ENCODE peak calls at places on chromosomes 4 and X, in five cellular contexts. D is HepG2, M is GM12878, F is K562, T is H1. Y is an unnamed sample.
A peak's percentile ranks its signal among the peaks of the same experiment; 100 is the strongest.

GRCh38 chr4:66562276-66562806 is 892.1 kb upstream of the EPHA5 start:
- DNase-seq in D (no peak), M (no peak), T (no peak), F (no peak), Y (no peak)

GRCh38 chr4:118865091-118865708 is 23.5 kb upstream of the SYNPO2 start:
- DNase-seq in M (no peak), D (peak; percentile 56), F (no peak), T (no peak), Y (peak; percentile 41)

GRCh38 chr4:65738134-65738533 is 67.8 kb upstream of the EPHA5 start:
- DNase-seq in D (no peak), M (no peak), F (no peak), T (no peak), Y (no peak)

GRCh38 chrX:100874240-100874798 is at the start of gene NOX1:
- DNase-seq in F (no peak), T (no peak), D (no peak), M (no peak), Y (no peak)

GRCh38 chr4:51831133-51831532 is 11.8 kb upstream of the DCUN1D4 start:
- DNase-seq in M (no peak), F (no peak), T (peak; percentile 71), D (peak; percentile 46), Y (peak; percentile 67)

GRCh38 chr4:155766544-155766943 is 7.7 kb downstream of the GUCY1B1 start:
- DNase-seq in D (no peak), M (no peak), F (no peak), T (no peak), Y (no peak)

GRCh38 chrX:4764888-4765287 is 1051.4 kb upstream of the PRKX start:
- DNase-seq in D (no peak), F (no peak), M (no peak), T (no peak), Y (no peak)

GRCh38 chrX:134694935-134695334 is 36.7 kb upstream of the PLAC1 start:
- DNase-seq in M (no peak), F (no peak), D (no peak), T (no peak), Y (no peak)

GRCh38 chrX:38678217-38678616 is 116.9 kb downstream of the TSPAN7 start:
- DNase-seq in F (no peak), T (no peak), D (no peak), M (no peak), Y (no peak)

GRCh38 chrX:93420090-93420489 is 253.3 kb downstream of the NAP1L3 start:
- DNase-seq in M (no peak), T (no peak), D (no peak), F (no peak), Y (no peak)

GRCh38 chr4:81650871-81651270 is 179.2 kb upstream of the RASGEF1B start:
- DNase-seq in F (no peak), T (no peak), M (no peak), D (no peak), Y (no peak)

GRCh38 chr4:138790993-138791392 is 224.6 kb upstream of the NOCT start:
- DNase-seq in T (no peak), D (no peak), M (no peak), F (no peak), Y (no peak)

GRCh38 chr4:86356831-86357230 is 3.0 kb downstream of the MAPK10 start:
- DNase-seq in T (no peak), F (no peak), M (no peak), D (no peak), Y (no peak)

GRCh38 chr4:1192493-1193205 is 20.3 kb upstream of the SPON2 start:
- DNase-seq in D (no peak), F (no peak), T (no peak), M (no peak), Y (peak; percentile 7)

GRCh38 chr4:94577136-94577535 is 125.4 kb downstream of the PDLIM5 start:
- DNase-seq in M (no peak), T (no peak), F (no peak), D (no peak), Y (peak; percentile 28)

GRCh38 chr4:53717064-53717549 is 125.8 kb upstream of the LNX1 start:
- DNase-seq in D (no peak), T (no peak), F (no peak), M (no peak), Y (no peak)

GRCh38 chr4:89056953-89057398 is at the start of gene FAM13A:
- DNase-seq in F (peak; percentile 74), D (peak; percentile 12), T (peak; percentile 60), M (peak; percentile 44), Y (peak; percentile 60)

GRCh38 chr4:15262396-15262795 is 165.4 kb upstream of the C1QTNF7 start:
- DNase-seq in D (no peak), M (no peak), F (no peak), T (no peak), Y (no peak)

GRCh38 chr4:185656467-185656890 is 121.2 kb upstream of the PDLIM3 start:
- DNase-seq in M (no peak), T (peak; percentile 59), F (no peak), D (no peak), Y (peak; percentile 47)

GRCh38 chr4:118994030-118994429 is 105.4 kb downstream of the SYNPO2 start:
- DNase-seq in M (no peak), D (no peak), T (no peak), F (no peak), Y (no peak)

GRCh38 chr4:137794779-137795178 is 262.5 kb upstream of the PCDH18 start:
- DNase-seq in F (no peak), D (no peak), M (no peak), T (no peak), Y (no peak)

GRCh38 chrX:2500681-2501151 is at the start of the genes DHRSX and ZBED1:
- DNase-seq in T (peak; percentile 67), F (peak; percentile 84), M (no peak), D (no peak), Y (peak; percentile 34)

GRCh38 chrX:95884196-95884595 is 800.4 kb upstream of the DIAPH2 start:
- DNase-seq in M (no peak), T (no peak), D (no peak), F (no peak), Y (no peak)

GRCh38 chr4:17336524-17336941 is 175.4 kb downstream of the QDPR start:
- DNase-seq in M (peak; percentile 93), T (no peak), F (no peak), D (peak; percentile 6), Y (no peak)

GRCh38 chr4:1568855-1569460 is 115.2 kb downstream of the FAM53A start:
- DNase-seq in M (no peak), T (no peak), D (no peak), F (no peak), Y (peak; percentile 30)

GRCh38 chr4:125849869-125850268 is 535.1 kb downstream of the FAT4 start:
- DNase-seq in T (no peak), M (no peak), F (no peak), D (no peak), Y (no peak)

GRCh38 chrX:39721570-39722279 is 376.0 kb downstream of the BCOR start:
- DNase-seq in T (no peak), M (no peak), F (no peak), D (no peak), Y (no peak)

GRCh38 chr4:109589605-109590004 is 29.6 kb downstream of the MCUB start:
- DNase-seq in M (no peak), F (no peak), D (no peak), T (no peak), Y (no peak)

GRCh38 chr4:121072836-121073362 is 564 bp upstream of the NDNF start:
- DNase-seq in F (no peak), M (no peak), T (no peak), D (no peak), Y (peak; percentile 27)

GRCh38 chr4:69689530-69690111 is 36.6 kb upstream of the UGT2A1 start:
- DNase-seq in T (no peak), M (no peak), F (peak; percentile 11), D (peak; percentile 66), Y (no peak)

GRCh38 chrX:56733459-56734046 is 4.5 kb downstream of the NBDY start:
- DNase-seq in F (peak; percentile 17), M (no peak), T (peak; percentile 44), D (peak; percentile 17), Y (peak; percentile 39)

GRCh38 chr4:53599632-53600031 is 8.3 kb upstream of the LNX1 start:
- DNase-seq in T (no peak), M (no peak), F (no peak), D (no peak), Y (no peak)

GRCh38 chrX:55839480-55839879 is 121.9 kb downstream of the RRAGB start:
- DNase-seq in T (peak; percentile 55), F (no peak), M (no peak), D (no peak), Y (peak; percentile 64)

GRCh38 chrX:106201502-106202178 is 33.5 kb downstream of the PWWP3B start:
- DNase-seq in M (no peak), F (no peak), T (peak; percentile 44), D (no peak), Y (peak; percentile 47)

GRCh38 chr4:106315476-106315967 is 487 bp downstream of the TBCK start:
- DNase-seq in D (peak; percentile 39), F (peak; percentile 23), M (no peak), T (no peak), Y (no peak)

GRCh38 chr4:94571720-94572119 is 120.0 kb downstream of the PDLIM5 start:
- DNase-seq in M (no peak), F (no peak), T (no peak), D (no peak), Y (no peak)

GRCh38 chr4:98604723-98605122 is 53.7 kb downstream of the TSPAN5 start:
- DNase-seq in F (no peak), M (no peak), D (no peak), T (no peak), Y (no peak)

GRCh38 chr4:98602270-98602669 is 56.1 kb downstream of the TSPAN5 start:
- DNase-seq in M (no peak), D (no peak), T (no peak), F (no peak), Y (no peak)

GRCh38 chr4:98603683-98604573 is 54.5 kb downstream of the TSPAN5 start:
- DNase-seq in D (no peak), M (no peak), F (no peak), T (no peak), Y (no peak)

GRCh38 chr4:98599617-98600016 is 58.8 kb downstream of the TSPAN5 start:
- DNase-seq in M (no peak), T (no peak), F (no peak), D (no peak), Y (no peak)

GRCh38 chr4:98601719-98602118 is 56.7 kb downstream of the TSPAN5 start:
- DNase-seq in D (no peak), F (no peak), T (no peak), M (no peak), Y (no peak)
- TF ChIP-seq USF2 in D (no peak), F (no peak), T (no peak), M (no peak), Y (no peak)

DNA sequence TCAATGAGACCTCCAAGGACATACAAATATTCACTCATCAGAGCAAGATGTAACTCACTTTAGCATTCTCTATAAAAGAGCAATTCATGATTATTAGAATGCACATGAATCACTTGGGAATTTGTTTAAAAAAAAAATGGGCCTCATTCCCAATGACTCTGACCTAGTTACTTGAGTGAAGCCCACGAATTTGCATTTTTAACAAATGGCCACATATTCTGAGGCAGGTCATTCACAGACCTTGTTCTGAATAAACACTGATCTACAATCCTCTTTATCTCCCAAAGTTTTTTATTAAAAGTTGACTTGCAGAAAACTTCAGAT is 255.1 kb upstream of the VEGFC start:
- DNase-seq in T (no peak), M (no peak), F (no peak), D (no peak), Y (no peak)
- TF ChIP-seq ATF2 in T (no peak), M (no peak), F (no peak), D (no peak), Y (no peak)

GRCh38 chr4:41939016-41939623 is 3.9 kb downstream of the TMEM33 start:
- DNase-seq in D (peak; percentile 16), M (no peak), F (no peak), T (no peak), Y (no peak)
- TF ChIP-seq USF2 in D (no peak), M (no peak), F (no peak), T (no peak), Y (no peak)

GRCh38 chr4:112651641-112652040 is 14.7 kb downstream of the LARP7 start:
- DNase-seq in D (no peak), T (no peak), F (no peak), M (no peak), Y (no peak)
- TF ChIP-seq ATF2 in D (no peak), T (no peak), F (no peak), M (no peak), Y (no peak)

Y was measured in WTC11.